ENCODE peak calls at places on chromosomes 6 and 20, in four cellular contexts. One of them, this sample, is unnamed.

GRCh38 chr20:6074145-6074561 is 20.3 kb upstream of the LRRN4 start:
- DNase-seq in GM12878: no peak
- DNase-seq in IMR-90: no peak
- DNase-seq in K562: peak
- DNase-seq in this sample: no peak

GRCh38 chr6:158518196-158519127 is 41.4 kb upstream of the TMEM181 start:
- DNase-seq in GM12878: peak
- DNase-seq in IMR-90: peak
- DNase-seq in K562: peak
- DNase-seq in this sample: peak

GRCh38 chr6:42017021-42017643 is 33.2 kb upstream of the TAF8 start:
- DNase-seq in GM12878: no peak
- DNase-seq in IMR-90: peak
- DNase-seq in K562: peak
- DNase-seq in this sample: peak

GRCh38 chr6:14804444-14805210 is 441.2 kb upstream of the JARID2 start:
- DNase-seq in GM12878: no peak
- DNase-seq in IMR-90: peak
- DNase-seq in K562: no peak
- DNase-seq in this sample: no peak

GRCh38 chr20:48635361-48635760 is 192.4 kb downstream of the PREX1 start:
- DNase-seq in GM12878: no peak
- DNase-seq in IMR-90: no peak
- DNase-seq in K562: no peak
- DNase-seq in this sample: no peak

GRCh38 chr6:170202416-170203135 is 88.3 kb downstream of the DLL1 start:
- DNase-seq in GM12878: no peak
- DNase-seq in IMR-90: no peak
- DNase-seq in K562: no peak
- DNase-seq in this sample: no peak

GRCh38 chr6:110999634-111000270 is 17.9 kb downstream of the RPF2 start:
- DNase-seq in GM12878: no peak
- DNase-seq in IMR-90: peak
- DNase-seq in K562: no peak
- DNase-seq in this sample: peak

GRCh38 chr6:18845891-18846290 is 458.7 kb downstream of the RNF144B start:
- DNase-seq in GM12878: no peak
- DNase-seq in IMR-90: no peak
- DNase-seq in K562: no peak
- DNase-seq in this sample: no peak

GRCh38 chr6:41647061-41647511 is 8.8 kb downstream of the MDFI start:
- DNase-seq in GM12878: no peak
- DNase-seq in IMR-90: no peak
- DNase-seq in K562: no peak
- DNase-seq in this sample: no peak

GRCh38 chr6:35139924-35140524 is 1.1 kb downstream of the TCP11 start:
- DNase-seq in GM12878: peak
- DNase-seq in IMR-90: peak
- DNase-seq in K562: peak
- DNase-seq in this sample: peak

GRCh38 chr20:43749734-43750294 is 23.0 kb upstream of the GTSF1L start:
- DNase-seq in GM12878: peak
- DNase-seq in IMR-90: peak
- DNase-seq in K562: peak
- DNase-seq in this sample: peak

GRCh38 chr20:19603390-19603753 is 154.7 kb upstream of the RIN2 start:
- DNase-seq in GM12878: no peak
- DNase-seq in IMR-90: no peak
- DNase-seq in K562: no peak
- DNase-seq in this sample: no peak

GRCh38 chr20:58512808-58513552 is 2.2 kb downstream of the APCDD1L start:
- DNase-seq in GM12878: no peak
- DNase-seq in IMR-90: no peak
- DNase-seq in K562: no peak
- DNase-seq in this sample: no peak

GRCh38 chr6:109059591-109060021 is 35.0 kb downstream of the SESN1 start:
- DNase-seq in GM12878: no peak
- DNase-seq in IMR-90: peak
- DNase-seq in K562: no peak
- DNase-seq in this sample: peak

GRCh38 chr6:167733740-167734661 is 92.7 kb upstream of the AFDN start:
- DNase-seq in GM12878: no peak
- DNase-seq in IMR-90: no peak
- DNase-seq in K562: no peak
- DNase-seq in this sample: peak

GRCh38 chr20:31816221-31816620 is 2.9 kb upstream of the MYLK2 start:
- DNase-seq in GM12878: no peak
- DNase-seq in IMR-90: no peak
- DNase-seq in K562: no peak
- DNase-seq in this sample: no peak

GRCh38 chr6:7219310-7219709 is 93.7 kb downstream of the SSR1 start:
- DNase-seq in GM12878: no peak
- DNase-seq in IMR-90: peak
- DNase-seq in K562: peak
- DNase-seq in this sample: no peak

GRCh38 chr6:84728602-84729001 is 35.8 kb downstream of the TBX18 start:
- DNase-seq in GM12878: no peak
- DNase-seq in IMR-90: peak
- DNase-seq in K562: peak
- DNase-seq in this sample: peak

GRCh38 chr6:42142118-42142835 is at the start of gene C6orf132:
- DNase-seq in GM12878: no peak
- DNase-seq in IMR-90: no peak
- DNase-seq in K562: no peak
- DNase-seq in this sample: no peak

GRCh38 chr6:116518621-116519020 is 7.2 kb downstream of the CALHM5 start:
- DNase-seq in GM12878: no peak
- DNase-seq in IMR-90: no peak
- DNase-seq in K562: no peak
- DNase-seq in this sample: no peak

GRCh38 chr6:55046869-55047422 is 127.4 kb upstream of the HCRTR2 start:
- DNase-seq in GM12878: no peak
- DNase-seq in IMR-90: peak
- DNase-seq in K562: no peak
- DNase-seq in this sample: no peak

GRCh38 chr6:33702345-33702977 is 9.0 kb downstream of the UQCC2 start:
- DNase-seq in GM12878: no peak
- DNase-seq in IMR-90: peak
- DNase-seq in K562: peak
- DNase-seq in this sample: peak

GRCh38 chr20:57448764-57449354 is 57.7 kb downstream of the RBM38 start:
- DNase-seq in GM12878: no peak
- DNase-seq in IMR-90: no peak
- DNase-seq in K562: peak
- DNase-seq in this sample: no peak

GRCh38 chr6:31734703-31735500 is 1.4 kb downstream of the CLIC1 start:
- DNase-seq in GM12878: peak
- DNase-seq in IMR-90: peak
- DNase-seq in K562: peak
- DNase-seq in this sample: peak

GRCh38 chr20:62155428-62156253 is 12.1 kb downstream of the SS18L1 start:
- DNase-seq in GM12878: no peak
- DNase-seq in IMR-90: peak
- DNase-seq in K562: no peak
- DNase-seq in this sample: no peak

GRCh38 chr6:168349718-168350117 is 30.1 kb upstream of the DACT2 start:
- DNase-seq in GM12878: no peak
- DNase-seq in IMR-90: no peak
- DNase-seq in K562: no peak
- DNase-seq in this sample: no peak

GRCh38 chr20:44017905-44018683 is 103.4 kb downstream of the TOX2 start:
- DNase-seq in GM12878: no peak
- DNase-seq in IMR-90: peak
- DNase-seq in K562: no peak
- DNase-seq in this sample: peak

GRCh38 chr6:107114213-107114871 is 973 bp downstream of the BEND3 start:
- DNase-seq in GM12878: no peak
- DNase-seq in IMR-90: peak
- DNase-seq in K562: peak
- DNase-seq in this sample: peak

GRCh38 chr20:17394411-17394810 is 136.8 kb downstream of the BFSP1 start:
- DNase-seq in GM12878: no peak
- DNase-seq in IMR-90: no peak
- DNase-seq in K562: no peak
- DNase-seq in this sample: no peak

GRCh38 chr20:32359633-32360332 is 1.7 kb downstream of the ASXL1 start:
- DNase-seq in GM12878: no peak
- DNase-seq in IMR-90: peak
- DNase-seq in K562: no peak
- DNase-seq in this sample: peak

GRCh38 chr6:148972481-148972880 is 225.7 kb downstream of the UST start:
- DNase-seq in GM12878: no peak
- DNase-seq in IMR-90: no peak
- DNase-seq in K562: peak
- DNase-seq in this sample: peak

GRCh38 chr6:46867411-46867810 is 54.3 kb downstream of the ADGRF5 start:
- DNase-seq in GM12878: no peak
- DNase-seq in IMR-90: no peak
- DNase-seq in K562: no peak
- DNase-seq in this sample: no peak

GRCh38 chr6:147000545-147001488 is 203.4 kb upstream of the STXBP5 start:
- DNase-seq in GM12878: no peak
- DNase-seq in IMR-90: peak
- DNase-seq in K562: peak
- DNase-seq in this sample: peak

GRCh38 chr6:168699631-168700315 is 258.8 kb downstream of the SMOC2 start:
- DNase-seq in GM12878: no peak
- DNase-seq in IMR-90: no peak
- DNase-seq in K562: no peak
- DNase-seq in this sample: no peak

GRCh38 chr6:30947231-30947630 is 6.5 kb downstream of the MUCL3 start:
- DNase-seq in GM12878: no peak
- DNase-seq in IMR-90: no peak
- DNase-seq in K562: no peak
- DNase-seq in this sample: no peak

GRCh38 chr6:79630883-79631799 is at the start of gene SH3BGRL2:
- DNase-seq in GM12878: no peak
- DNase-seq in IMR-90: peak
- DNase-seq in K562: peak
- DNase-seq in this sample: peak

GRCh38 chr6:125358898-125359297 is 57.1 kb upstream of the HDDC2 start:
- DNase-seq in GM12878: no peak
- DNase-seq in IMR-90: no peak
- DNase-seq in K562: no peak
- DNase-seq in this sample: no peak

DNA sequence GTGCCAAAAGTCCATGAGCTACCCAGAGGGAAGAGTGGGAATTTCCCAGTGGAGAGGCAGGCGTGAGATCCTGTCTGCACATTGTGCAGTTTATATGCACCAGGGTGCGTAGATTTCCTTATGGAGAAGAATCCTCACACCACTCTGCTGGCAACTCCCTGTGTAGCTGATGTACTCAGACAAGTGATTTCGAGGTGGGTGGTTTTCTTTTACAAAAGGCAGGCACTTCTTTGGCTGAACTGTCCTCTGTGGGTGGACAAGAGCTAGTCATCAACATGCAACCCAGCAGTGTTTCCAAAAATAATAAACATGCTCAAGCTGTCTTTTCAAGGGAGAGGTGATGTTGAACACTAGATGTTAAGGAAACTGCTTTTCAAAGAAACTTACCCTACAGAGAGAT is 121.7 kb upstream of the NXT1 start:
- DNase-seq in GM12878: no peak
- DNase-seq in IMR-90: peak
- DNase-seq in K562: no peak
- DNase-seq in this sample: peak
- TF ChIP-seq FOS in GM12878: no peak
- TF ChIP-seq FOS in IMR-90: peak
- TF ChIP-seq FOS in K562: no peak
- TF ChIP-seq FOS in this sample: no peak

DNA sequence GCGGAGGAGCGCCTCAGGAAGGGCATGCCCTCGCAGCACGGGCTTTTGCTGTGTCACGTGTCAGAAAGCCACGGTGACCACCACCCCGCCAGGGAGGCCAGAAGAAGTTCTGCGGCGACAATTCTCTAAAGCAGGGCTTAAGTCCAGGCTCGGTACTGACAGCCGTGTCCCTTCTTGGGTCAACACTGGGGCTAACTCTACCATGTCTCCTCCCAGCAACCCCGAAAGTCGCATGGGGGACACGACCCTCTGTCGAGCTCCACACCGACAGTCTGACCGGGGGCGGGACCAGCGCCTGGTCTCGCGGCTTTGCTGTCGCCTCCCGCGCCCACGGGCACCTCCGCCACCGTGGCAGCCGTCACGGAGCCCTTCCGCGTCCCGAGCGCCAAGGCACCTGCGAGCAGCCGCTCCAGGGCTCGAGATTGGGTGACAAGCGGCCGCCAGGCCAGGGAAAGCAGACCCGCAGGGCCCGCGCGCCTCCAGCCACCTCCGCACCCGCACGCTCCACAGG is 534 bp downstream of the NANP start:
- DNase-seq in GM12878: peak
- DNase-seq in IMR-90: peak
- DNase-seq in K562: no peak
- DNase-seq in this sample: no peak
- TF ChIP-seq FOS in GM12878: no peak
- TF ChIP-seq FOS in IMR-90: no peak
- TF ChIP-seq FOS in K562: no peak
- TF ChIP-seq FOS in this sample: no peak

GRCh38 chr6:122717350-122717749 is 62.2 kb upstream of the FABP7 start:
- DNase-seq in GM12878: no peak
- DNase-seq in IMR-90: peak
- DNase-seq in K562: no peak
- DNase-seq in this sample: no peak
- TF ChIP-seq FOS in GM12878: no peak
- TF ChIP-seq FOS in IMR-90: no peak
- TF ChIP-seq FOS in K562: no peak
- TF ChIP-seq FOS in this sample: no peak

GRCh38 chr20:1122388-1123315 is 4.2 kb downstream of the PSMF1 start:
- DNase-seq in GM12878: no peak
- DNase-seq in IMR-90: peak
- DNase-seq in K562: no peak
- DNase-seq in this sample: peak
- TF ChIP-seq FOS in GM12878: no peak
- TF ChIP-seq FOS in IMR-90: no peak
- TF ChIP-seq FOS in K562: no peak
- TF ChIP-seq FOS in this sample: no peak